ENCODE peak calls at places on chromosomes 16 and 17, in six cellular contexts. I, A, C, J, D and E are unnamed samples.

GRCh38 chr17:77482375-77483127 is 341.8 kb downstream of the SEC14L1 start:
- DNase-seq in I (no peak), D (no peak), J (no peak), A (no peak), C (no peak), E (no peak)

GRCh38 chr16:17273142-17273561 is 197.6 kb downstream of the XYLT1 start:
- DNase-seq in I (no peak), J (no peak), D (peak; percentile 90), A (peak; percentile 12), C (no peak), E (no peak)

GRCh38 chr16:3180445-3180878 is 7.5 kb upstream of the OR1F1 start:
- DNase-seq in A (no peak), D (no peak), I (no peak), J (no peak), C (peak; percentile 70), E (no peak)

GRCh38 chr17:21199311-21199710 is 14.7 kb downstream of the TMEM11 start:
- DNase-seq in J (no peak), A (no peak), C (peak; percentile 13), D (no peak), I (no peak), E (no peak)

GRCh38 chr16:50338371-50339231 is 30.2 kb downstream of the BRD7 start:
- DNase-seq in C (no peak), A (no peak), J (peak; percentile 19), I (no peak), D (no peak), E (no peak)

GRCh38 chr17:13647551-13647950 is 45.8 kb upstream of the HS3ST3A1 start:
- DNase-seq in A (no peak), J (no peak), D (peak; percentile 49), I (no peak), C (no peak), E (no peak)

GRCh38 chr17:1946021-1946932 is 78.9 kb downstream of the RTN4RL1 start:
- DNase-seq in D (no peak), C (no peak), A (no peak), I (no peak), J (no peak), E (no peak)

GRCh38 chr17:28372203-28372944 is 880 bp downstream of the SARM1 start:
- DNase-seq in I (no peak), C (no peak), J (no peak), D (peak; percentile 28), A (peak; percentile 14), E (no peak)

GRCh38 chr16:56930516-56931252 is 1.3 kb upstream of the HERPUD1 start:
- DNase-seq in J (no peak), C (peak; percentile 19), A (no peak), I (no peak), D (peak; percentile 90), E (no peak)

GRCh38 chr17:19391432-19391831 is 4.4 kb upstream of the MFAP4 start:
- DNase-seq in J (no peak), A (no peak), I (no peak), C (no peak), D (no peak), E (no peak)

GRCh38 chr17:15892679-15893332 is 52.1 kb upstream of the ADORA2B start:
- DNase-seq in I (no peak), D (no peak), C (no peak), A (no peak), J (no peak), E (no peak)

GRCh38 chr17:45985447-45985846 is 13.6 kb upstream of the STH start:
- DNase-seq in D (no peak), J (no peak), C (no peak), A (no peak), I (no peak), E (no peak)

GRCh38 chr17:28174352-28175046 is 132.0 kb downstream of the NLK start:
- DNase-seq in D (no peak), I (no peak), C (no peak), J (peak; percentile 51), A (no peak), E (no peak)

GRCh38 chr17:64982139-64982802 is 63.0 kb upstream of the LRRC37A3 start:
- DNase-seq in D (no peak), I (no peak), A (no peak), J (no peak), C (no peak), E (no peak)

GRCh38 chr17:58757162-58757613 is 1.5 kb downstream of the PPM1E start:
- DNase-seq in D (no peak), I (no peak), C (no peak), A (no peak), J (no peak), E (no peak)

GRCh38 chr17:19876524-19877161 is 8.9 kb upstream of the ULK2 start:
- DNase-seq in I (no peak), A (peak; percentile 57), C (no peak), J (peak; percentile 78), D (no peak), E (no peak)

GRCh38 chr17:10099051-10099571 is 99.3 kb downstream of the GAS7 start:
- DNase-seq in A (no peak), C (no peak), I (no peak), J (no peak), D (peak; percentile 83), E (no peak)

GRCh38 chr16:21598676-21599157 is 660 bp upstream of the METTL9 start:
- DNase-seq in D (no peak), C (peak; percentile 23), J (no peak), A (no peak), I (no peak), E (no peak)

GRCh38 chr17:82964851-82965341 is 114.5 kb upstream of the METRNL start:
- DNase-seq in C (no peak), I (no peak), D (no peak), J (no peak), A (peak; percentile 8), E (no peak)

GRCh38 chr16:64615647-64616280 is 506.1 kb downstream of the CDH11 start:
- DNase-seq in A (no peak), D (peak; percentile 50), I (peak; percentile 39), C (no peak), J (no peak), E (no peak)

GRCh38 chr17:77456271-77456950 is 315.6 kb downstream of the SEC14L1 start:
- DNase-seq in D (no peak), C (no peak), I (no peak), A (peak; percentile 58), J (no peak), E (no peak)

GRCh38 chr16:19804538-19805323 is 79.9 kb downstream of the GPRC5B start:
- DNase-seq in C (no peak), A (peak; percentile 22), D (no peak), I (no peak), J (peak; percentile 43), E (no peak)

GRCh38 chr16:56075732-56076131 is 115.6 kb upstream of the GNAO1 start:
- DNase-seq in C (no peak), D (no peak), A (no peak), J (no peak), I (no peak), E (no peak)

GRCh38 chr17:19461139-19461538 is 50.1 kb downstream of the RNF112 start:
- DNase-seq in J (no peak), D (no peak), A (no peak), I (no peak), C (peak; percentile 59), E (no peak)

GRCh38 chr17:8785547-8786412 is 13.4 kb downstream of the MFSD6L start:
- DNase-seq in C (peak; percentile 91), J (peak; percentile 44), A (peak; percentile 70), D (peak; percentile 64), I (peak; percentile 81), E (no peak)

GRCh38 chr16:83344014-83344413 is 463.8 kb upstream of the HSBP1 start:
- DNase-seq in J (no peak), C (no peak), I (no peak), D (peak; percentile 94), A (no peak), E (no peak)

GRCh38 chr16:47732806-47733150 is 271.6 kb downstream of the PHKB start:
- DNase-seq in D (peak; percentile 97), A (no peak), C (peak; percentile 48), J (no peak), I (no peak), E (no peak)

GRCh38 chr16:29148867-29149272 is 164.0 kb downstream of the LAT start:
- DNase-seq in A (peak; percentile 84), C (no peak), D (no peak), J (peak; percentile 93), I (no peak), E (no peak)
- H3K4me1 ChIP-seq in A (peaks cover 44% of the 10 kb centered on the region), C (no peaks in the 10 kb centered on the region), D (no peaks in the 10 kb centered on the region), J (peaks cover 34% of the 10 kb centered on the region), I (no peaks in the 10 kb centered on the region), E (no peaks in the 10 kb centered on the region)

DNA sequence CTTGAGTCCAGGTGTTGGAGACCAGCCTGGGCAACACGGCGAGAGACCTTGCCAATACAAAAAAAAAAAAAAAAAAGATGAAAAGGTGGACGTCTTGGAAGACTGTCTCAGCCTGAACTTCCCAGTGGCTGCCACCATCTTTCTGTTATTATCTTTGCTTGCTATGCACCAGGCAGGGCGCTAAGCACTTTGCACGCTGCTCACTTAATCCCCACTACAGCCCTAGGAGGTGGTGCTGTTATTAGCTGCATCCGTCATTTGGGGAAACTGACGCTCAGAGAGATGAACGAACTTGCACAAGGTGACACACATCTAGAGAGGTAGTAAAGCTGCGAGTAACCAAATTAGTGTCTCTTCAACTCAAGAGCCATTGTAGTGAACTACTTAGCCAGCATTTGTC is 708 bp upstream of the CPPED1 start:
- DNase-seq in I (no peak), J (no peak), D (no peak), C (no peak), A (no peak), E (no peak)
- H3K4me3 ChIP-seq in I (no peak overlapping the region), J (peak overlapping the region; percentile 76), D (peak overlapping the region; percentile 80), C (no peak overlapping the region), A (peak overlapping the region; percentile 71), E (no peak overlapping the region)

DNA sequence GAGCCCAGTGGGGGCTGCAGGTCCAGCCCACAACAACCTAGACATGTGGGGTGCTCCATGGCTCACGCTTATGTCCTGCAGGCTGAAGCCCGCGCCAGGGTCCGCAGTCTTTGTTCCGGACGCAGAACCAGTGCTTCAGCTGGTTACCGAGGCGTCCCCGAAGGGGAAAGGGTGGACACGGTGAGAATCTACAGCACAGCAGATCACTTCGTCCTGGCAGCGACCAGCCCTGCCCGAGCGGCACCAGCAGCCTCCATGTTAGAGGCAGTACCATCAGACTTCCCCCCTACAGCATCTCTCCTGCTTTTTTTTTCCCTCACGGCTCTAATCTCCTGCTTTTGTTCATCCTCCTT is 1736.4 kb downstream of the TP53TG3F start:
- DNase-seq in C (no peak), D (no peak), J (no peak), I (no peak), A (no peak), E (no peak)
- H3K9me3 ChIP-seq in C (no peaks in the 10 kb centered on the region), D (no peaks in the 10 kb centered on the region), J (no peaks in the 10 kb centered on the region), I (peaks cover 60% of the 10 kb centered on the region), A (no peaks in the 10 kb centered on the region), E (no peaks in the 10 kb centered on the region)

GRCh38 chr17:80889897-80890550 is 101.6 kb upstream of the CHMP6 start:
- DNase-seq in A (peak; percentile 20), I (no peak), J (no peak), D (no peak), C (no peak), E (no peak)

GRCh38 chr17:80891096-80892018 is 100.3 kb upstream of the CHMP6 start:
- DNase-seq in J (peak; percentile 73), D (peak; percentile 68), I (no peak), A (peak; percentile 73), C (no peak), E (no peak)

GRCh38 chr17:80889231-80889896 is 102.3 kb upstream of the CHMP6 start:
- DNase-seq in C (no peak), J (no peak), D (no peak), I (no peak), A (no peak), E (no peak)

GRCh38 chr17:80892019-80892855 is 99.4 kb upstream of the CHMP6 start:
- DNase-seq in J (peak; percentile 59), C (no peak), I (no peak), D (peak; percentile 97), A (peak; percentile 86), E (peak; percentile 48)

GRCh38 chr17:80890551-80890930 is 101.1 kb upstream of the CHMP6 start:
- DNase-seq in J (no peak), I (no peak), C (no peak), A (no peak), D (no peak), E (no peak)
- H3K4me1 ChIP-seq in J (peaks cover 38% of the 10 kb centered on the region), I (peaks cover 17% of the 10 kb centered on the region), C (no peaks in the 10 kb centered on the region), A (peaks cover 32% of the 10 kb centered on the region), D (peaks cover 23% of the 10 kb centered on the region), E (peaks cover 37% of the 10 kb centered on the region)